ENCODE peak calls at places on chromosomes 13 and 19, in ten cellular contexts. One of them, this sample, is unnamed.

GRCh38 chr13:30972888-30973377 is 40.5 kb downstream of the TEX26 start:
- DNase-seq in activated naive CD4-positive, alpha-beta T cell treated with anti-CD3 and anti-CD28 coated beads, Interleukin-2, amount 10 ng/mL, durations not matched to agents 7 days and 5 days: no peak
- DNase-seq in GM13977: no peak
- DNase-seq in T follicular helper cell: no peak
- DNase-seq in fibroblast of the aortic adventitia: no peak
- DNase-seq in stimulated activated CD8-positive, alpha-beta memory T cell treated with anti-CD3 and anti-CD28 coated beads, Interleukin-4, amount 100 ng/mL, for 1 hour: no peak
- DNase-seq in activated CD4-positive, alpha-beta T cell treated with anti-CD3 and anti-CD28 coated beads, Interleukin-2, amount 50 U/mL, for 1 hour: no peak
- DNase-seq in activated T-cell treated with anti-CD3 and anti-CD28 coated beads for 1 hour: no peak
- DNase-seq in fibroblast of gingiva: peak; percentile 24
- DNase-seq in NCI-H1105: no peak
- DNase-seq in this sample: no peak

GRCh38 chr19:5086725-5087439 is 118.0 kb downstream of the KDM4B start:
- DNase-seq in activated CD4-positive, alpha-beta T cell treated with anti-CD3 and anti-CD28 coated beads, Interleukin-2, amount 50 U/mL, for 1 hour: no peak
- DNase-seq in fibroblast of the aortic adventitia: no peak
- DNase-seq in fibroblast of gingiva: no peak
- DNase-seq in GM13977: no peak
- DNase-seq in T follicular helper cell: no peak
- DNase-seq in activated T-cell treated with anti-CD3 and anti-CD28 coated beads for 1 hour: no peak
- DNase-seq in activated naive CD4-positive, alpha-beta T cell treated with anti-CD3 and anti-CD28 coated beads, Interleukin-2, amount 10 ng/mL, durations not matched to agents 7 days and 5 days: no peak
- DNase-seq in NCI-H1105: peak; percentile 78
- DNase-seq in stimulated activated CD8-positive, alpha-beta memory T cell treated with anti-CD3 and anti-CD28 coated beads, Interleukin-4, amount 100 ng/mL, for 1 hour: no peak
- DNase-seq in this sample: no peak

GRCh38 chr13:102651892-102652291 is 43.0 kb downstream of the METTL21C start:
- DNase-seq in GM13977: no peak
- DNase-seq in NCI-H1105: no peak
- DNase-seq in activated CD4-positive, alpha-beta T cell treated with anti-CD3 and anti-CD28 coated beads, Interleukin-2, amount 50 U/mL, for 1 hour: no peak
- DNase-seq in activated naive CD4-positive, alpha-beta T cell treated with anti-CD3 and anti-CD28 coated beads, Interleukin-2, amount 10 ng/mL, durations not matched to agents 7 days and 5 days: no peak
- DNase-seq in stimulated activated CD8-positive, alpha-beta memory T cell treated with anti-CD3 and anti-CD28 coated beads, Interleukin-4, amount 100 ng/mL, for 1 hour: no peak
- DNase-seq in activated T-cell treated with anti-CD3 and anti-CD28 coated beads for 1 hour: no peak
- DNase-seq in fibroblast of gingiva: peak; percentile 21
- DNase-seq in fibroblast of the aortic adventitia: peak; percentile 14
- DNase-seq in T follicular helper cell: no peak
- DNase-seq in this sample: no peak

GRCh38 chr13:75635101-75635620 is 969 bp upstream of the LMO7 start:
- DNase-seq in activated naive CD4-positive, alpha-beta T cell treated with anti-CD3 and anti-CD28 coated beads, Interleukin-2, amount 10 ng/mL, durations not matched to agents 7 days and 5 days: peak; percentile 28
- DNase-seq in GM13977: peak; percentile 32
- DNase-seq in stimulated activated CD8-positive, alpha-beta memory T cell treated with anti-CD3 and anti-CD28 coated beads, Interleukin-4, amount 100 ng/mL, for 1 hour: no peak
- DNase-seq in fibroblast of gingiva: peak; percentile 12
- DNase-seq in NCI-H1105: no peak
- DNase-seq in fibroblast of the aortic adventitia: peak; percentile 35
- DNase-seq in activated T-cell treated with anti-CD3 and anti-CD28 coated beads for 1 hour: no peak
- DNase-seq in activated CD4-positive, alpha-beta T cell treated with anti-CD3 and anti-CD28 coated beads, Interleukin-2, amount 50 U/mL, for 1 hour: no peak
- DNase-seq in T follicular helper cell: no peak
- DNase-seq in this sample: no peak

GRCh38 chr19:42132030-42132628 is at the start of gene POU2F2:
- DNase-seq in NCI-H1105: no peak
- DNase-seq in fibroblast of gingiva: no peak
- DNase-seq in GM13977: peak; percentile 87
- DNase-seq in activated CD4-positive, alpha-beta T cell treated with anti-CD3 and anti-CD28 coated beads, Interleukin-2, amount 50 U/mL, for 1 hour: peak; percentile 86
- DNase-seq in stimulated activated CD8-positive, alpha-beta memory T cell treated with anti-CD3 and anti-CD28 coated beads, Interleukin-4, amount 100 ng/mL, for 1 hour: peak; percentile 83
- DNase-seq in fibroblast of the aortic adventitia: no peak
- DNase-seq in activated naive CD4-positive, alpha-beta T cell treated with anti-CD3 and anti-CD28 coated beads, Interleukin-2, amount 10 ng/mL, durations not matched to agents 7 days and 5 days: peak; percentile 93
- DNase-seq in T follicular helper cell: peak; percentile 79
- DNase-seq in activated T-cell treated with anti-CD3 and anti-CD28 coated beads for 1 hour: peak; percentile 84
- DNase-seq in this sample: no peak

GRCh38 chr19:51372021-51372648 is 319 bp downstream of the NKG7 start:
- DNase-seq in stimulated activated CD8-positive, alpha-beta memory T cell treated with anti-CD3 and anti-CD28 coated beads, Interleukin-4, amount 100 ng/mL, for 1 hour: no peak
- DNase-seq in NCI-H1105: no peak
- DNase-seq in fibroblast of the aortic adventitia: no peak
- DNase-seq in fibroblast of gingiva: no peak
- DNase-seq in activated CD4-positive, alpha-beta T cell treated with anti-CD3 and anti-CD28 coated beads, Interleukin-2, amount 50 U/mL, for 1 hour: no peak
- DNase-seq in GM13977: no peak
- DNase-seq in T follicular helper cell: no peak
- DNase-seq in activated T-cell treated with anti-CD3 and anti-CD28 coated beads for 1 hour: no peak
- DNase-seq in activated naive CD4-positive, alpha-beta T cell treated with anti-CD3 and anti-CD28 coated beads, Interleukin-2, amount 10 ng/mL, durations not matched to agents 7 days and 5 days: no peak
- DNase-seq in this sample: no peak

GRCh38 chr19:28148554-28148953 is 1064.4 kb downstream of the UQCRFS1 start:
- DNase-seq in fibroblast of gingiva: no peak
- DNase-seq in fibroblast of the aortic adventitia: no peak
- DNase-seq in NCI-H1105: no peak
- DNase-seq in activated CD4-positive, alpha-beta T cell treated with anti-CD3 and anti-CD28 coated beads, Interleukin-2, amount 50 U/mL, for 1 hour: no peak
- DNase-seq in activated T-cell treated with anti-CD3 and anti-CD28 coated beads for 1 hour: no peak
- DNase-seq in GM13977: no peak
- DNase-seq in T follicular helper cell: no peak
- DNase-seq in stimulated activated CD8-positive, alpha-beta memory T cell treated with anti-CD3 and anti-CD28 coated beads, Interleukin-4, amount 100 ng/mL, for 1 hour: no peak
- DNase-seq in activated naive CD4-positive, alpha-beta T cell treated with anti-CD3 and anti-CD28 coated beads, Interleukin-2, amount 10 ng/mL, durations not matched to agents 7 days and 5 days: no peak
- DNase-seq in this sample: no peak

GRCh38 chr19:15424121-15424520 is 5.3 kb upstream of the AKAP8L start:
- DNase-seq in activated naive CD4-positive, alpha-beta T cell treated with anti-CD3 and anti-CD28 coated beads, Interleukin-2, amount 10 ng/mL, durations not matched to agents 7 days and 5 days: no peak
- DNase-seq in activated CD4-positive, alpha-beta T cell treated with anti-CD3 and anti-CD28 coated beads, Interleukin-2, amount 50 U/mL, for 1 hour: no peak
- DNase-seq in activated T-cell treated with anti-CD3 and anti-CD28 coated beads for 1 hour: no peak
- DNase-seq in T follicular helper cell: no peak
- DNase-seq in stimulated activated CD8-positive, alpha-beta memory T cell treated with anti-CD3 and anti-CD28 coated beads, Interleukin-4, amount 100 ng/mL, for 1 hour: no peak
- DNase-seq in NCI-H1105: no peak
- DNase-seq in GM13977: no peak
- DNase-seq in fibroblast of gingiva: no peak
- DNase-seq in fibroblast of the aortic adventitia: no peak
- DNase-seq in this sample: no peak

GRCh38 chr13:51907040-51907732 is 45.4 kb downstream of the CCDC70 start:
- DNase-seq in fibroblast of the aortic adventitia: no peak
- DNase-seq in activated CD4-positive, alpha-beta T cell treated with anti-CD3 and anti-CD28 coated beads, Interleukin-2, amount 50 U/mL, for 1 hour: no peak
- DNase-seq in T follicular helper cell: no peak
- DNase-seq in NCI-H1105: no peak
- DNase-seq in stimulated activated CD8-positive, alpha-beta memory T cell treated with anti-CD3 and anti-CD28 coated beads, Interleukin-4, amount 100 ng/mL, for 1 hour: no peak
- DNase-seq in activated naive CD4-positive, alpha-beta T cell treated with anti-CD3 and anti-CD28 coated beads, Interleukin-2, amount 10 ng/mL, durations not matched to agents 7 days and 5 days: no peak
- DNase-seq in fibroblast of gingiva: no peak
- DNase-seq in activated T-cell treated with anti-CD3 and anti-CD28 coated beads for 1 hour: no peak
- DNase-seq in GM13977: no peak
- DNase-seq in this sample: no peak

GRCh38 chr19:51810228-51810627 is 15.3 kb downstream of the FPR3 start:
- DNase-seq in activated naive CD4-positive, alpha-beta T cell treated with anti-CD3 and anti-CD28 coated beads, Interleukin-2, amount 10 ng/mL, durations not matched to agents 7 days and 5 days: no peak
- DNase-seq in fibroblast of the aortic adventitia: peak; percentile 44
- DNase-seq in stimulated activated CD8-positive, alpha-beta memory T cell treated with anti-CD3 and anti-CD28 coated beads, Interleukin-4, amount 100 ng/mL, for 1 hour: no peak
- DNase-seq in fibroblast of gingiva: no peak
- DNase-seq in GM13977: no peak
- DNase-seq in activated T-cell treated with anti-CD3 and anti-CD28 coated beads for 1 hour: no peak
- DNase-seq in NCI-H1105: no peak
- DNase-seq in activated CD4-positive, alpha-beta T cell treated with anti-CD3 and anti-CD28 coated beads, Interleukin-2, amount 50 U/mL, for 1 hour: no peak
- DNase-seq in T follicular helper cell: no peak
- DNase-seq in this sample: no peak

GRCh38 chr19:5137571-5138124 is 168.7 kb downstream of the KDM4B start:
- DNase-seq in activated CD4-positive, alpha-beta T cell treated with anti-CD3 and anti-CD28 coated beads, Interleukin-2, amount 50 U/mL, for 1 hour: no peak
- DNase-seq in GM13977: no peak
- DNase-seq in stimulated activated CD8-positive, alpha-beta memory T cell treated with anti-CD3 and anti-CD28 coated beads, Interleukin-4, amount 100 ng/mL, for 1 hour: no peak
- DNase-seq in NCI-H1105: no peak
- DNase-seq in activated naive CD4-positive, alpha-beta T cell treated with anti-CD3 and anti-CD28 coated beads, Interleukin-2, amount 10 ng/mL, durations not matched to agents 7 days and 5 days: no peak
- DNase-seq in activated T-cell treated with anti-CD3 and anti-CD28 coated beads for 1 hour: no peak
- DNase-seq in fibroblast of gingiva: no peak
- DNase-seq in fibroblast of the aortic adventitia: no peak
- DNase-seq in T follicular helper cell: no peak
- DNase-seq in this sample: no peak

GRCh38 chr13:31020996-31021395 is 88.5 kb downstream of the TEX26 start:
- DNase-seq in fibroblast of gingiva: no peak
- DNase-seq in NCI-H1105: no peak
- DNase-seq in GM13977: no peak
- DNase-seq in activated CD4-positive, alpha-beta T cell treated with anti-CD3 and anti-CD28 coated beads, Interleukin-2, amount 50 U/mL, for 1 hour: no peak
- DNase-seq in activated naive CD4-positive, alpha-beta T cell treated with anti-CD3 and anti-CD28 coated beads, Interleukin-2, amount 10 ng/mL, durations not matched to agents 7 days and 5 days: no peak
- DNase-seq in fibroblast of the aortic adventitia: no peak
- DNase-seq in stimulated activated CD8-positive, alpha-beta memory T cell treated with anti-CD3 and anti-CD28 coated beads, Interleukin-4, amount 100 ng/mL, for 1 hour: no peak
- DNase-seq in activated T-cell treated with anti-CD3 and anti-CD28 coated beads for 1 hour: no peak
- DNase-seq in T follicular helper cell: no peak
- DNase-seq in this sample: no peak

GRCh38 chr19:7783991-7784421 is 21.0 kb downstream of the CLEC4M start:
- DNase-seq in fibroblast of gingiva: peak; percentile 14
- DNase-seq in stimulated activated CD8-positive, alpha-beta memory T cell treated with anti-CD3 and anti-CD28 coated beads, Interleukin-4, amount 100 ng/mL, for 1 hour: no peak
- DNase-seq in fibroblast of the aortic adventitia: peak; percentile 54
- DNase-seq in T follicular helper cell: no peak
- DNase-seq in activated CD4-positive, alpha-beta T cell treated with anti-CD3 and anti-CD28 coated beads, Interleukin-2, amount 50 U/mL, for 1 hour: no peak
- DNase-seq in activated naive CD4-positive, alpha-beta T cell treated with anti-CD3 and anti-CD28 coated beads, Interleukin-2, amount 10 ng/mL, durations not matched to agents 7 days and 5 days: no peak
- DNase-seq in activated T-cell treated with anti-CD3 and anti-CD28 coated beads for 1 hour: no peak
- DNase-seq in NCI-H1105: no peak
- DNase-seq in GM13977: no peak
- DNase-seq in this sample: no peak

GRCh38 chr19:8511573-8512101 is 2.3 kb downstream of the ZNF414 start:
- DNase-seq in NCI-H1105: no peak
- DNase-seq in stimulated activated CD8-positive, alpha-beta memory T cell treated with anti-CD3 and anti-CD28 coated beads, Interleukin-4, amount 100 ng/mL, for 1 hour: no peak
- DNase-seq in fibroblast of the aortic adventitia: no peak
- DNase-seq in GM13977: no peak
- DNase-seq in activated naive CD4-positive, alpha-beta T cell treated with anti-CD3 and anti-CD28 coated beads, Interleukin-2, amount 10 ng/mL, durations not matched to agents 7 days and 5 days: no peak
- DNase-seq in T follicular helper cell: no peak
- DNase-seq in fibroblast of gingiva: no peak
- DNase-seq in activated CD4-positive, alpha-beta T cell treated with anti-CD3 and anti-CD28 coated beads, Interleukin-2, amount 50 U/mL, for 1 hour: no peak
- DNase-seq in activated T-cell treated with anti-CD3 and anti-CD28 coated beads for 1 hour: no peak
- DNase-seq in this sample: no peak

GRCh38 chr19:934865-935422 is 9.1 kb downstream of the ARID3A start:
- DNase-seq in stimulated activated CD8-positive, alpha-beta memory T cell treated with anti-CD3 and anti-CD28 coated beads, Interleukin-4, amount 100 ng/mL, for 1 hour: no peak
- DNase-seq in NCI-H1105: no peak
- DNase-seq in activated T-cell treated with anti-CD3 and anti-CD28 coated beads for 1 hour: no peak
- DNase-seq in fibroblast of the aortic adventitia: peak; percentile 59
- DNase-seq in GM13977: peak; percentile 34
- DNase-seq in T follicular helper cell: no peak
- DNase-seq in fibroblast of gingiva: peak; percentile 64
- DNase-seq in activated CD4-positive, alpha-beta T cell treated with anti-CD3 and anti-CD28 coated beads, Interleukin-2, amount 50 U/mL, for 1 hour: no peak
- DNase-seq in activated naive CD4-positive, alpha-beta T cell treated with anti-CD3 and anti-CD28 coated beads, Interleukin-2, amount 10 ng/mL, durations not matched to agents 7 days and 5 days: no peak
- DNase-seq in this sample: no peak

GRCh38 chr13:51923983-51924539 is 62.3 kb downstream of the CCDC70 start:
- DNase-seq in fibroblast of the aortic adventitia: no peak
- DNase-seq in fibroblast of gingiva: no peak
- DNase-seq in T follicular helper cell: no peak
- DNase-seq in stimulated activated CD8-positive, alpha-beta memory T cell treated with anti-CD3 and anti-CD28 coated beads, Interleukin-4, amount 100 ng/mL, for 1 hour: no peak
- DNase-seq in NCI-H1105: no peak
- DNase-seq in activated naive CD4-positive, alpha-beta T cell treated with anti-CD3 and anti-CD28 coated beads, Interleukin-2, amount 10 ng/mL, durations not matched to agents 7 days and 5 days: no peak
- DNase-seq in activated T-cell treated with anti-CD3 and anti-CD28 coated beads for 1 hour: no peak
- DNase-seq in GM13977: no peak
- DNase-seq in activated CD4-positive, alpha-beta T cell treated with anti-CD3 and anti-CD28 coated beads, Interleukin-2, amount 50 U/mL, for 1 hour: no peak
- DNase-seq in this sample: no peak

GRCh38 chr13:98910501-98910951 is 67.3 kb downstream of the DOCK9 start:
- DNase-seq in stimulated activated CD8-positive, alpha-beta memory T cell treated with anti-CD3 and anti-CD28 coated beads, Interleukin-4, amount 100 ng/mL, for 1 hour: no peak
- DNase-seq in fibroblast of the aortic adventitia: peak; percentile 64
- DNase-seq in NCI-H1105: no peak
- DNase-seq in activated naive CD4-positive, alpha-beta T cell treated with anti-CD3 and anti-CD28 coated beads, Interleukin-2, amount 10 ng/mL, durations not matched to agents 7 days and 5 days: peak; percentile 63
- DNase-seq in T follicular helper cell: peak; percentile 9
- DNase-seq in activated T-cell treated with anti-CD3 and anti-CD28 coated beads for 1 hour: no peak
- DNase-seq in fibroblast of gingiva: peak; percentile 25
- DNase-seq in activated CD4-positive, alpha-beta T cell treated with anti-CD3 and anti-CD28 coated beads, Interleukin-2, amount 50 U/mL, for 1 hour: peak; percentile 8
- DNase-seq in GM13977: no peak
- DNase-seq in this sample: no peak

GRCh38 chr19:29677001-29677781 is 11.9 kb downstream of the PLEKHF1 start:
- DNase-seq in activated naive CD4-positive, alpha-beta T cell treated with anti-CD3 and anti-CD28 coated beads, Interleukin-2, amount 10 ng/mL, durations not matched to agents 7 days and 5 days: peak; percentile 18
- DNase-seq in activated CD4-positive, alpha-beta T cell treated with anti-CD3 and anti-CD28 coated beads, Interleukin-2, amount 50 U/mL, for 1 hour: no peak
- DNase-seq in fibroblast of gingiva: no peak
- DNase-seq in T follicular helper cell: no peak
- DNase-seq in activated T-cell treated with anti-CD3 and anti-CD28 coated beads for 1 hour: no peak
- DNase-seq in stimulated activated CD8-positive, alpha-beta memory T cell treated with anti-CD3 and anti-CD28 coated beads, Interleukin-4, amount 100 ng/mL, for 1 hour: no peak
- DNase-seq in NCI-H1105: no peak
- DNase-seq in fibroblast of the aortic adventitia: no peak
- DNase-seq in GM13977: no peak
- DNase-seq in this sample: no peak

GRCh38 chr19:36972594-36972993 is 56.5 kb downstream of the ZNF568 start:
- DNase-seq in fibroblast of the aortic adventitia: no peak
- DNase-seq in activated T-cell treated with anti-CD3 and anti-CD28 coated beads for 1 hour: no peak
- DNase-seq in fibroblast of gingiva: no peak
- DNase-seq in GM13977: no peak
- DNase-seq in T follicular helper cell: no peak
- DNase-seq in NCI-H1105: no peak
- DNase-seq in stimulated activated CD8-positive, alpha-beta memory T cell treated with anti-CD3 and anti-CD28 coated beads, Interleukin-4, amount 100 ng/mL, for 1 hour: no peak
- DNase-seq in activated naive CD4-positive, alpha-beta T cell treated with anti-CD3 and anti-CD28 coated beads, Interleukin-2, amount 10 ng/mL, durations not matched to agents 7 days and 5 days: no peak
- DNase-seq in activated CD4-positive, alpha-beta T cell treated with anti-CD3 and anti-CD28 coated beads, Interleukin-2, amount 50 U/mL, for 1 hour: no peak
- DNase-seq in this sample: no peak

GRCh38 chr19:54373781-54374266 is 9.1 kb upstream of the LAIR1 start:
- DNase-seq in T follicular helper cell: no peak
- DNase-seq in activated CD4-positive, alpha-beta T cell treated with anti-CD3 and anti-CD28 coated beads, Interleukin-2, amount 50 U/mL, for 1 hour: no peak
- DNase-seq in GM13977: peak; percentile 46
- DNase-seq in activated T-cell treated with anti-CD3 and anti-CD28 coated beads for 1 hour: no peak
- DNase-seq in activated naive CD4-positive, alpha-beta T cell treated with anti-CD3 and anti-CD28 coated beads, Interleukin-2, amount 10 ng/mL, durations not matched to agents 7 days and 5 days: no peak
- DNase-seq in fibroblast of the aortic adventitia: no peak
- DNase-seq in fibroblast of gingiva: no peak
- DNase-seq in stimulated activated CD8-positive, alpha-beta memory T cell treated with anti-CD3 and anti-CD28 coated beads, Interleukin-4, amount 100 ng/mL, for 1 hour: no peak
- DNase-seq in NCI-H1105: no peak
- DNase-seq in this sample: no peak

GRCh38 chr19:4606921-4607678 is 32.2 kb upstream of the TNFAIP8L1 start:
- DNase-seq in stimulated activated CD8-positive, alpha-beta memory T cell treated with anti-CD3 and anti-CD28 coated beads, Interleukin-4, amount 100 ng/mL, for 1 hour: no peak
- DNase-seq in T follicular helper cell: no peak
- DNase-seq in activated T-cell treated with anti-CD3 and anti-CD28 coated beads for 1 hour: no peak
- DNase-seq in GM13977: no peak
- DNase-seq in NCI-H1105: peak; percentile 95
- DNase-seq in fibroblast of gingiva: peak; percentile 46
- DNase-seq in activated naive CD4-positive, alpha-beta T cell treated with anti-CD3 and anti-CD28 coated beads, Interleukin-2, amount 10 ng/mL, durations not matched to agents 7 days and 5 days: no peak
- DNase-seq in fibroblast of the aortic adventitia: peak; percentile 33
- DNase-seq in activated CD4-positive, alpha-beta T cell treated with anti-CD3 and anti-CD28 coated beads, Interleukin-2, amount 50 U/mL, for 1 hour: no peak
- DNase-seq in this sample: peak; percentile 38

GRCh38 chr19:38975214-38975860 is at the start of gene FBXO17:
- DNase-seq in GM13977: peak; percentile 38
- DNase-seq in stimulated activated CD8-positive, alpha-beta memory T cell treated with anti-CD3 and anti-CD28 coated beads, Interleukin-4, amount 100 ng/mL, for 1 hour: no peak
- DNase-seq in activated T-cell treated with anti-CD3 and anti-CD28 coated beads for 1 hour: no peak
- DNase-seq in fibroblast of gingiva: peak; percentile 54
- DNase-seq in NCI-H1105: no peak
- DNase-seq in T follicular helper cell: no peak
- DNase-seq in activated naive CD4-positive, alpha-beta T cell treated with anti-CD3 and anti-CD28 coated beads, Interleukin-2, amount 10 ng/mL, durations not matched to agents 7 days and 5 days: no peak
- DNase-seq in activated CD4-positive, alpha-beta T cell treated with anti-CD3 and anti-CD28 coated beads, Interleukin-2, amount 50 U/mL, for 1 hour: no peak
- DNase-seq in fibroblast of the aortic adventitia: peak; percentile 71
- DNase-seq in this sample: peak; percentile 29

GRCh38 chr13:64725492-64725891 is 2504.6 kb downstream of the PCDH9 start:
- DNase-seq in fibroblast of gingiva: no peak
- DNase-seq in GM13977: no peak
- DNase-seq in activated T-cell treated with anti-CD3 and anti-CD28 coated beads for 1 hour: no peak
- DNase-seq in activated CD4-positive, alpha-beta T cell treated with anti-CD3 and anti-CD28 coated beads, Interleukin-2, amount 50 U/mL, for 1 hour: no peak
- DNase-seq in NCI-H1105: no peak
- DNase-seq in activated naive CD4-positive, alpha-beta T cell treated with anti-CD3 and anti-CD28 coated beads, Interleukin-2, amount 10 ng/mL, durations not matched to agents 7 days and 5 days: no peak
- DNase-seq in T follicular helper cell: no peak
- DNase-seq in stimulated activated CD8-positive, alpha-beta memory T cell treated with anti-CD3 and anti-CD28 coated beads, Interleukin-4, amount 100 ng/mL, for 1 hour: no peak
- DNase-seq in fibroblast of the aortic adventitia: no peak
- DNase-seq in this sample: no peak

GRCh38 chr19:55699221-55699620 is 24.2 kb downstream of the EPN1 start:
- DNase-seq in fibroblast of the aortic adventitia: no peak
- DNase-seq in fibroblast of gingiva: no peak
- DNase-seq in activated CD4-positive, alpha-beta T cell treated with anti-CD3 and anti-CD28 coated beads, Interleukin-2, amount 50 U/mL, for 1 hour: no peak
- DNase-seq in activated T-cell treated with anti-CD3 and anti-CD28 coated beads for 1 hour: no peak
- DNase-seq in NCI-H1105: no peak
- DNase-seq in activated naive CD4-positive, alpha-beta T cell treated with anti-CD3 and anti-CD28 coated beads, Interleukin-2, amount 10 ng/mL, durations not matched to agents 7 days and 5 days: no peak
- DNase-seq in stimulated activated CD8-positive, alpha-beta memory T cell treated with anti-CD3 and anti-CD28 coated beads, Interleukin-4, amount 100 ng/mL, for 1 hour: no peak
- DNase-seq in T follicular helper cell: no peak
- DNase-seq in GM13977: no peak
- DNase-seq in this sample: no peak

GRCh38 chr19:3345850-3346460 is 20.4 kb upstream of the NFIC start:
- DNase-seq in fibroblast of gingiva: no peak
- DNase-seq in activated CD4-positive, alpha-beta T cell treated with anti-CD3 and anti-CD28 coated beads, Interleukin-2, amount 50 U/mL, for 1 hour: no peak
- DNase-seq in activated T-cell treated with anti-CD3 and anti-CD28 coated beads for 1 hour: no peak
- DNase-seq in T follicular helper cell: no peak
- DNase-seq in NCI-H1105: no peak
- DNase-seq in fibroblast of the aortic adventitia: no peak
- DNase-seq in stimulated activated CD8-positive, alpha-beta memory T cell treated with anti-CD3 and anti-CD28 coated beads, Interleukin-4, amount 100 ng/mL, for 1 hour: no peak
- DNase-seq in activated naive CD4-positive, alpha-beta T cell treated with anti-CD3 and anti-CD28 coated beads, Interleukin-2, amount 10 ng/mL, durations not matched to agents 7 days and 5 days: no peak
- DNase-seq in GM13977: no peak
- DNase-seq in this sample: no peak

GRCh38 chr19:7533281-7533819 is 2.2 kb upstream of the PNPLA6 start:
- DNase-seq in activated T-cell treated with anti-CD3 and anti-CD28 coated beads for 1 hour: no peak
- DNase-seq in T follicular helper cell: no peak
- DNase-seq in stimulated activated CD8-positive, alpha-beta memory T cell treated with anti-CD3 and anti-CD28 coated beads, Interleukin-4, amount 100 ng/mL, for 1 hour: no peak
- DNase-seq in fibroblast of gingiva: peak; percentile 60
- DNase-seq in activated CD4-positive, alpha-beta T cell treated with anti-CD3 and anti-CD28 coated beads, Interleukin-2, amount 50 U/mL, for 1 hour: no peak
- DNase-seq in NCI-H1105: peak; percentile 70
- DNase-seq in activated naive CD4-positive, alpha-beta T cell treated with anti-CD3 and anti-CD28 coated beads, Interleukin-2, amount 10 ng/mL, durations not matched to agents 7 days and 5 days: no peak
- DNase-seq in GM13977: no peak
- DNase-seq in fibroblast of the aortic adventitia: peak; percentile 74
- DNase-seq in this sample: no peak

GRCh38 chr13:57631607-57632275 is at the start of gene PCDH17:
- DNase-seq in stimulated activated CD8-positive, alpha-beta memory T cell treated with anti-CD3 and anti-CD28 coated beads, Interleukin-4, amount 100 ng/mL, for 1 hour: no peak
- DNase-seq in GM13977: peak; percentile 34
- DNase-seq in fibroblast of the aortic adventitia: peak; percentile 38
- DNase-seq in NCI-H1105: no peak
- DNase-seq in T follicular helper cell: no peak
- DNase-seq in activated T-cell treated with anti-CD3 and anti-CD28 coated beads for 1 hour: no peak
- DNase-seq in fibroblast of gingiva: peak; percentile 6
- DNase-seq in activated CD4-positive, alpha-beta T cell treated with anti-CD3 and anti-CD28 coated beads, Interleukin-2, amount 50 U/mL, for 1 hour: no peak
- DNase-seq in activated naive CD4-positive, alpha-beta T cell treated with anti-CD3 and anti-CD28 coated beads, Interleukin-2, amount 10 ng/mL, durations not matched to agents 7 days and 5 days: peak; percentile 38
- DNase-seq in this sample: peak; percentile 14

GRCh38 chr13:105276571-105276970 is 1258.9 kb downstream of the EFNB2 start:
- DNase-seq in activated CD4-positive, alpha-beta T cell treated with anti-CD3 and anti-CD28 coated beads, Interleukin-2, amount 50 U/mL, for 1 hour: no peak
- DNase-seq in activated T-cell treated with anti-CD3 and anti-CD28 coated beads for 1 hour: no peak
- DNase-seq in NCI-H1105: peak; percentile 17
- DNase-seq in fibroblast of the aortic adventitia: no peak
- DNase-seq in activated naive CD4-positive, alpha-beta T cell treated with anti-CD3 and anti-CD28 coated beads, Interleukin-2, amount 10 ng/mL, durations not matched to agents 7 days and 5 days: no peak
- DNase-seq in fibroblast of gingiva: no peak
- DNase-seq in stimulated activated CD8-positive, alpha-beta memory T cell treated with anti-CD3 and anti-CD28 coated beads, Interleukin-4, amount 100 ng/mL, for 1 hour: no peak
- DNase-seq in T follicular helper cell: no peak
- DNase-seq in GM13977: no peak
- DNase-seq in this sample: no peak

This sample was measured in progenitor cell of endocrine pancreas.